ENCODE peak calls at places on chromosomes 12 and 14, in four cellular contexts. L is AG04450, Z is progenitor cell of endocrine pancreas, Q is heart left ventricle. I is an unnamed sample.

GRCh38 chr14:103960457-103960856 is 18.1 kb upstream of the RD3L start:
- DNase-seq in L (no peak), Z (no peak), Q (no peak), I (no peak)

GRCh38 chr12:88200029-88200428 is 57.9 kb downstream of the TMTC3 start:
- DNase-seq in L (no peak), Z (no peak), Q (no peak), I (no peak)

GRCh38 chr12:10873374-10873773 is 10.7 kb downstream of the PRH1 start:
- DNase-seq in L (no peak), Z (no peak), Q (no peak), I (no peak)

GRCh38 chr14:97277711-97278110 is 480.5 kb downstream of the VRK1 start:
- DNase-seq in L (no peak), Z (no peak), Q (no peak), I (no peak)

GRCh38 chr12:119804011-119804641 is 73.0 kb downstream of the CIT start:
- DNase-seq in L (no peak), Z (peak), Q (peak), I (peak)

GRCh38 chr12:75868501-75868900 is 163.1 kb downstream of the PHLDA1 start:
- DNase-seq in L (no peak), Z (no peak), Q (no peak), I (no peak)

GRCh38 chr12:58420496-58420895 is 479.1 kb downstream of the ATP23 start:
- DNase-seq in L (no peak), Z (no peak), Q (no peak), I (no peak)

GRCh38 chr12:52603314-52603713 is 2.1 kb upstream of the KRT72 start:
- DNase-seq in L (no peak), Z (no peak), Q (no peak), I (no peak)

GRCh38 chr14:72644758-72645489 is 249.0 kb downstream of the DPF3 start:
- DNase-seq in L (no peak), Z (no peak), Q (no peak), I (no peak)
- TF ChIP-seq CTCF in L (no peak), Z (no peak), Q (no peak), I (no peak)

DNA sequence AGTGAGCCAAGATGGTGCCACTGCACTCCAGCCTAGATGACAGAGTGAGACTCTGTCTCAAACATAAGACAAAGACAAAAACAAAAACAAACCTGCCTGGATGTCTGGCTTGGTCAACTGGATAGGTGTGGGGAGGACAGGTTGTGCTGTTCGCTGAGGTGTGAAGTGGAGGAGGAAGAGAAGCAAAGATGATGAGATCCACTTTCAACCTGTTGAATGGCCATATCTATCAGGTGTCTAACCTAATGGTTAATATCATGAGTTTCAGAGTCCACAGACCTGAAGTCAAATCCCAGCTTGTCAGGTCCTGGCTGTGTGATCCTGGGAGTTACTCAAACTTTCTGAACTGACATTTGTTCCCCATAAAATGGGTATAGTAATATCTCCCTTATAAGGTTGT is 9.7 kb upstream of the CCDC177 start:
- DNase-seq in L (no peak), Z (no peak), Q (no peak), I (no peak)
- TF ChIP-seq CTCF in L (no peak), Z (no peak), Q (no peak), I (no peak)

GRCh38 chr12:116698131-116698495 is 39.8 kb downstream of the SPRING1 start:
- DNase-seq in L (no peak), Z (no peak), Q (no peak), I (no peak)
- TF ChIP-seq CTCF in L (no peak), Z (no peak), Q (no peak), I (no peak)

DNA sequence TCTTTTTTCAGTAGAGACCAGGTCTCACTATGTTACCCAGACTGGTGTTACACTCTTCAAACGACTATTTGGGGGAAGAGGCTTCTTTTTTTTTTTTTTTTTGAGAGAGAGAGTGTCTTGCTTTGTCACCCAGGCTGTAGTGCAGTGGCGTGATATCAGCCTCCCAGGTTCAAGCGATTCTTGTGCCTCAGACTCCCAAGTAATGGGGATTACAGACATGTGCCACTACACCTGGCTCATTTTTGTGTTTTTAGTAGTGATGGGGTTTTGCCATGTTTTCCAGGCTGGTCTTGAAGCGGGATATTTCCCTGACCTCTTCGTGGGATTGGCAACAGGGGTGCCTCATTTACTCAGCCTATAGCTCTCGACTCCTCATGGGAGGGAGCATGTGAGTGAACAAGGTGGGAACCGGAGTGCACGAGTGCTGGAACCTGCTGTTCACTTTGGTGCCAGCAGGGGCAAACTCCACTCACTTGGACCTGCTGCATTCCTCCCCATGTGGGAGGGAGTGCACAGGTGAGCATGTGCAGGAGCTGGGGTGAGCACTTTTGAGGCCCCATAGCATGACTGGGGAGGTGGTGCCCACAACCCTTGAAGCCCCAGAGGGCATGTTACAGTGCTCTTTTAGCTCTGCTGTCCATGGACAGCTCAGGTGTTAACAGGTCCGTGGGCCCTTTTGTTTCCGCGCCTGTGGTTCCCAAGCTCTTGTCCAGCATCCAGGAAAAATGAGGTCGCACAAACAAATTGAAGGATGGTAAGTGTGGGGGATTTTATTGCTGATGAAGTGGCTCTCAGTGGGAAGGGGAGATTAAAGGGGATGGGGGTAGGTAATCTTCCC is 79.1 kb upstream of the HECTD1 start:
- DNase-seq in L (no peak), Z (no peak), Q (no peak), I (no peak)
- TF ChIP-seq CTCF in L (peak), Z (peak), Q (no peak), I (peak)

DNA sequence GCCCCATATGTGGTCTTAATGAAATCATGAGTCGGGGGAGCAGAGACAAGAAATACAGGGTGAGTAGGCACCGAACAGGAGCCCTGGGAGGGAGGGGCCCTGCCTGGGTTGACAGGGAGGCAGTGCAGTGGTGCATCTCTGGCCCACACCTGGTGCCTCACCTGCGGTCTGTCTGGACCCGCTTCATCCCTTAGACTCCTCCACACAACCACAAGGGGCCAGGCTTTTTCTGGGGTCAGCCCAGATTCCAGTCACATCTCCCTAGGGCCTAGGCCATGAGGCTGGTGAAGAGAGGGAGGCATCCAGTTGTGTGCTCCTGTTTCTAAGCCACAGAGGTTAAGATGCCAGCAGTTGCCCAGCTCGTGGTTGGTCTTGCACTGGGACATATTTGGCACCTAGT is 343.3 kb upstream of the FKBP4 start:
- DNase-seq in L (no peak), Z (no peak), Q (no peak), I (no peak)
- TF ChIP-seq CTCF in L (no peak), Z (no peak), Q (no peak), I (no peak)